ENCODE peak calls at places on chromosomes 6 and 20, in eight cellular contexts. I, R, P, S, L, X, H and Y are unnamed samples.

GRCh38 chr6:100378576-100378975 is 86.1 kb downstream of the SIM1 start:
- DNase-seq in I (no peak), R (no peak), P (no peak), S (no peak), L (no peak), X (no peak), H (no peak), Y (no peak)

GRCh38 chr6:14038636-14039035 is 78.9 kb upstream of the CD83 start:
- DNase-seq in I (no peak), R (peak; percentile 54), P (no peak), S (peak; percentile 2), L (no peak), X (no peak), H (no peak), Y (peak; percentile 88)

GRCh38 chr6:154154389-154154967 is 115.4 kb downstream of the OPRM1 start:
- DNase-seq in I (peak; percentile 56), R (peak; percentile 61), P (no peak), S (peak; percentile 75), L (peak; percentile 86), X (peak; percentile 50), H (peak; percentile 26), Y (peak; percentile 10)

GRCh38 chr6:15549371-15549770 is 113.5 kb downstream of the DTNBP1 start:
- DNase-seq in I (no peak), R (no peak), P (no peak), S (no peak), L (no peak), X (no peak), H (no peak), Y (no peak)

GRCh38 chr6:110158479-110158878 is 21.0 kb downstream of the WASF1 start:
- DNase-seq in I (no peak), R (no peak), P (no peak), S (no peak), L (no peak), X (no peak), H (no peak), Y (no peak)

GRCh38 chr6:29748391-29749352 is 25.4 kb downstream of the HLA-F start:
- DNase-seq in I (peak; percentile 79), R (peak; percentile 73), P (peak; percentile 94), S (peak; percentile 41), L (peak; percentile 96), X (peak; percentile 92), H (no peak), Y (peak; percentile 59)

GRCh38 chr20:11057624-11058023 is 383.8 kb upstream of the JAG1 start:
- DNase-seq in I (no peak), R (no peak), P (no peak), S (no peak), L (no peak), X (no peak), H (no peak), Y (no peak)

GRCh38 chr6:41581381-41581991 is 35.3 kb downstream of the FOXP4 start:
- DNase-seq in I (no peak), R (no peak), P (peak; percentile 82), S (no peak), L (no peak), X (peak; percentile 55), H (no peak), Y (peak; percentile 67)

GRCh38 chr6:92827104-92827503 is 592.3 kb downstream of the EPHA7 start:
- DNase-seq in I (no peak), R (no peak), P (no peak), S (no peak), L (no peak), X (no peak), H (no peak), Y (no peak)

GRCh38 chr20:14757728-14758127 is 420.3 kb upstream of the FLRT3 start:
- DNase-seq in I (no peak), R (no peak), P (no peak), S (no peak), L (no peak), X (no peak), H (no peak), Y (no peak)

GRCh38 chr20:25706793-25707192 is 10.1 kb upstream of the ZNF337 start:
- DNase-seq in I (peak; percentile 33), R (no peak), P (no peak), S (no peak), L (peak; percentile 80), X (no peak), H (no peak), Y (no peak)

GRCh38 chr20:15807271-15807670 is 766.0 kb downstream of the KIF16B start:
- DNase-seq in I (no peak), R (no peak), P (no peak), S (no peak), L (no peak), X (no peak), H (no peak), Y (no peak)

GRCh38 chr6:18214003-18214402 is 50.3 kb downstream of the DEK start:
- DNase-seq in I (no peak), R (no peak), P (no peak), S (no peak), L (no peak), X (no peak), H (no peak), Y (no peak)

GRCh38 chr20:13034115-13034514 is 25.3 kb downstream of the SPTLC3 start:
- DNase-seq in I (no peak), R (no peak), P (no peak), S (no peak), L (no peak), X (no peak), H (no peak), Y (no peak)

GRCh38 chr6:10791673-10792072 is 44.1 kb downstream of the TMEM14B start:
- DNase-seq in I (no peak), R (no peak), P (no peak), S (no peak), L (no peak), X (no peak), H (no peak), Y (no peak)

GRCh38 chr6:54874349-54875048 is 27.9 kb downstream of the FAM83B start:
- DNase-seq in I (no peak), R (no peak), P (peak; percentile 3), S (no peak), L (no peak), X (no peak), H (no peak), Y (no peak)

GRCh38 chr6:296151-297122 is 4.2 kb downstream of the DUSP22 start:
- DNase-seq in I (no peak), R (no peak), P (no peak), S (no peak), L (no peak), X (no peak), H (no peak), Y (no peak)

GRCh38 chr6:7910298-7910653 is 312 bp downstream of the TXNDC5 start:
- DNase-seq in I (no peak), R (no peak), P (no peak), S (no peak), L (no peak), X (no peak), H (no peak), Y (no peak)

GRCh38 chr6:158962371-158962770 is 37.6 kb downstream of the RSPH3 start:
- DNase-seq in I (no peak), R (no peak), P (no peak), S (no peak), L (no peak), X (no peak), H (no peak), Y (no peak)

GRCh38 chr6:127468936-127469335 is 9.7 kb upstream of the KIAA0408 start:
- DNase-seq in I (no peak), R (no peak), P (no peak), S (no peak), L (no peak), X (no peak), H (no peak), Y (no peak)

GRCh38 chr6:137223370-137224131 is 4.4 kb upstream of the IFNGR1 start:
- DNase-seq in I (no peak), R (no peak), P (no peak), S (no peak), L (no peak), X (no peak), H (no peak), Y (peak; percentile 45)

GRCh38 chr6:112298816-112299281 is 44.5 kb upstream of the LAMA4 start:
- DNase-seq in I (no peak), R (no peak), P (peak; percentile 15), S (no peak), L (no peak), X (no peak), H (peak; percentile 86), Y (no peak)

GRCh38 chr20:7199867-7200266 is 432.4 kb downstream of the BMP2 start:
- DNase-seq in I (no peak), R (no peak), P (no peak), S (no peak), L (no peak), X (no peak), H (no peak), Y (no peak)

GRCh38 chr6:158474961-158475343 is 84.9 kb upstream of the TMEM181 start:
- DNase-seq in I (no peak), R (peak; percentile 76), P (peak; percentile 40), S (peak; percentile 87), L (no peak), X (no peak), H (no peak), Y (no peak)